ENCODE peak calls at places on chromosome 19, in four cellular contexts. One of them, this sample, is unnamed.

GRCh38 chr19:51029718-51030117 is 3.3 kb upstream of the KLK11 start:
- DNase-seq in pancreas: no peak
- DNase-seq in effector memory CD4-positive, alpha-beta T cell: no peak
- DNase-seq in uterus: no peak
- DNase-seq in this sample: no peak

GRCh38 chr19:13016628-13017305 is 21.5 kb downstream of the NFIX start:
- DNase-seq in pancreas: no peak
- DNase-seq in effector memory CD4-positive, alpha-beta T cell: no peak
- DNase-seq in uterus: peak; percentile 25
- DNase-seq in this sample: no peak

GRCh38 chr19:10964903-10965302 is 4.1 kb downstream of the SMARCA4 start:
- DNase-seq in pancreas: no peak
- DNase-seq in effector memory CD4-positive, alpha-beta T cell: no peak
- DNase-seq in uterus: no peak
- DNase-seq in this sample: no peak

GRCh38 chr19:17866312-17867012 is 5.3 kb upstream of the SLC5A5 start:
- DNase-seq in pancreas: no peak
- DNase-seq in effector memory CD4-positive, alpha-beta T cell: no peak
- DNase-seq in uterus: no peak
- DNase-seq in this sample: no peak

GRCh38 chr19:55441692-55442321 is 1.3 kb downstream of the SHISA7 start:
- DNase-seq in pancreas: no peak
- DNase-seq in effector memory CD4-positive, alpha-beta T cell: no peak
- DNase-seq in uterus: no peak
- DNase-seq in this sample: no peak

GRCh38 chr19:18674616-18675015 is 8.9 kb upstream of the CRTC1 start:
- DNase-seq in pancreas: no peak
- DNase-seq in effector memory CD4-positive, alpha-beta T cell: no peak
- DNase-seq in uterus: no peak
- DNase-seq in this sample: no peak

GRCh38 chr19:45677351-45678230 is 9.6 kb downstream of the GIPR start:
- DNase-seq in pancreas: peak; percentile 97
- DNase-seq in effector memory CD4-positive, alpha-beta T cell: peak; percentile 78
- DNase-seq in uterus: peak; percentile 47
- DNase-seq in this sample: peak; percentile 18

GRCh38 chr19:46944123-46944718 is 75.4 kb upstream of the NPAS1 start:
- DNase-seq in pancreas: no peak
- DNase-seq in effector memory CD4-positive, alpha-beta T cell: no peak
- DNase-seq in uterus: no peak
- DNase-seq in this sample: no peak

GRCh38 chr19:19106061-19106551 is 32.2 kb downstream of the TMEM161A start:
- DNase-seq in pancreas: no peak
- DNase-seq in effector memory CD4-positive, alpha-beta T cell: no peak
- DNase-seq in uterus: peak; percentile 36
- DNase-seq in this sample: no peak

GRCh38 chr19:53086949-53087348 is 16.3 kb downstream of the ZNF160 start:
- DNase-seq in pancreas: no peak
- DNase-seq in effector memory CD4-positive, alpha-beta T cell: no peak
- DNase-seq in uterus: peak; percentile 74
- DNase-seq in this sample: no peak

GRCh38 chr19:15101479-15102082 is 5.6 kb upstream of the SYDE1 start:
- DNase-seq in pancreas: no peak
- DNase-seq in effector memory CD4-positive, alpha-beta T cell: peak; percentile 24
- DNase-seq in uterus: no peak
- DNase-seq in this sample: no peak

GRCh38 chr19:41997851-41998229 is 3.8 kb upstream of the ATP1A3 start:
- DNase-seq in pancreas: no peak
- DNase-seq in effector memory CD4-positive, alpha-beta T cell: no peak
- DNase-seq in uterus: no peak
- DNase-seq in this sample: no peak

DNA sequence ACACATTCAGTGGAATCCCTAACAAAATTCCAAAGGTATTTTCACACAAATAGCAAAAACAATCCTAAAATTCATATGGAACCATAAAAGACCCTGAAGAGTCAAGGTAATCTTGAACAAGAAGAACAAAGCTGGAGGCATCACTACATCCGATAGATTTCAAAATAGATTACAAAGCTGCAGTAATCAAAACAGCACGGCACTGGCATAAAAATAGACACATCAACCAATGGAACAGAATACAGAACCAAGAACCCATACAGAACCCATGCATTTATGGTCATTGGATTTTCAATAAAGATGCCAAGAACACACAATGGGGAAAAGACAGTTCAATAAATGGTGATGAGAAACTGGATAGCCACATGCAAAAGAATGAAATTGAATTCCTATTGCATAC is 32.5 kb downstream of the ZNF566 start:
- DNase-seq in pancreas: no peak
- DNase-seq in effector memory CD4-positive, alpha-beta T cell: no peak
- DNase-seq in uterus: no peak
- DNase-seq in this sample: no peak
- H3K27ac ChIP-seq in pancreas: no peak overlapping the region
- H3K27ac ChIP-seq in effector memory CD4-positive, alpha-beta T cell: no peak overlapping the region
- H3K27ac ChIP-seq in uterus: no peak overlapping the region
- H3K27ac ChIP-seq in this sample: no peak overlapping the region

DNA sequence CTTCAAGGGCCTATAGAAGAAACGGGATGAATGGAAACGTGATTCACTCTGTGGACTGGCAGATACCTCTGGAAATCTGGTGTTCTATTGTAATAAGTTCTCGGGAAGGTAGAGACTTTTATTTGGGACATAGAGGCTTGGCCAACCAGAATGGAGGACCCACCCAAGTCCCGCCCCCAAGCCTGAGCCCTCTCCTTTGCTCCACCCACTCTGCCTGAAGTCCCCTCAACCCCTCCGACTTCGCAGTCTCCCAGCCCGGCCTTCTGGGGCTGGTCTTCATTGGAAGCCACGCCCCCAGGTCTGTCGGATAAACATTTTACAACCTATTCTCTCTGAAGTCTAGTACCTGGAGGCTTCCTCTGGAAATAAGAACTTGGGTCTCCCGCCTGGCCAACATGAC is 16.9 kb downstream of the FBXL12 start:
- DNase-seq in pancreas: no peak
- DNase-seq in effector memory CD4-positive, alpha-beta T cell: no peak
- DNase-seq in uterus: no peak
- DNase-seq in this sample: no peak
- H3K27ac ChIP-seq in pancreas: no peak overlapping the region
- H3K27ac ChIP-seq in effector memory CD4-positive, alpha-beta T cell: no peak overlapping the region
- H3K27ac ChIP-seq in uterus: no peak overlapping the region
- H3K27ac ChIP-seq in this sample: no peak overlapping the region

DNA sequence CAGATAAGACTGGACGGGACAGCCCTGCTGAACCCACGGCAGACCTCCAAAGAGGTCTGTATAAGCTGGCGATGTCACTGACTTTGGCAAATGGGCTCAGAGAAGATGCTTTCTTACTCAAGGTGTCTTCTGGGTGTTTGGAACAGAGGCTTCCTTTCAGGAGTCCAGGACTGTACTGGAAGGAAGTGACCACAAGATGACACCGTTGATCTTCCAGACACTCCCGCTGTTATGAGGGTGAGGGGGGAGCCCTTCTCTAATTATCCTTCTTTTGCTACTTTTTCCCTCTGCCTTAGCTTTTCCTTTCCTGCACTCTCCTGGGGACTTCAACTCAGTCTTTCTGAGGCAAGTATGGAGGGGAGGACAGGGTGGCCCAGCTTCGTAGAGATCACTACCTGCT is 65.2 kb upstream of the ZNF599 start:
- DNase-seq in pancreas: no peak
- DNase-seq in effector memory CD4-positive, alpha-beta T cell: no peak
- DNase-seq in uterus: no peak
- DNase-seq in this sample: no peak
- H3K27ac ChIP-seq in pancreas: no peak overlapping the region
- H3K27ac ChIP-seq in effector memory CD4-positive, alpha-beta T cell: no peak overlapping the region
- H3K27ac ChIP-seq in uterus: no peak overlapping the region
- H3K27ac ChIP-seq in this sample: no peak overlapping the region

DNA sequence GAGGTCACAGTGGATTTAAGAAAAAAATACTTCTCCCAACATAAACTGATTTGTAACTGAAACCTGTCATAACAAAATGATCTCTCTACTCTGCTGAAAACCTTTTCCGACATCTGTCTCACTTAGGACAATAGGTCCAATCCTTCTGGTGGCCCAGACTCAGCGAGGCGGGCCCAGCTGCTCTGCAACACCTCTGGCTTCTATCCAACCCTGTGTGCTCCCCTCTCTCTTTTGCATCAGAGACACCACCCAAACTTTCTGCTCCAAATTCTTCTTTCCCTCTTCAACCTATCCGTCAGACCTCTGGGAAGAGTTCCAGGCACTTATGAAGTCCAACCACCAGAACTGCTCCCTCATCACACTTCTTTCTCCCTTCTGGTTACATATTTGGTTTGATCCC is 9.7 kb downstream of the SAFB2 start:
- DNase-seq in pancreas: no peak
- DNase-seq in effector memory CD4-positive, alpha-beta T cell: no peak
- DNase-seq in uterus: no peak
- DNase-seq in this sample: no peak
- H3K27ac ChIP-seq in pancreas: no peak overlapping the region
- H3K27ac ChIP-seq in effector memory CD4-positive, alpha-beta T cell: no peak overlapping the region
- H3K27ac ChIP-seq in uterus: no peak overlapping the region
- H3K27ac ChIP-seq in this sample: no peak overlapping the region

GRCh38 chr19:20273951-20274578 is 107.1 kb downstream of the ZNF486 start:
- DNase-seq in pancreas: no peak
- DNase-seq in effector memory CD4-positive, alpha-beta T cell: no peak
- DNase-seq in uterus: no peak
- DNase-seq in this sample: no peak

GRCh38 chr19:20279516-20279915 is 112.5 kb downstream of the ZNF486 start:
- DNase-seq in pancreas: no peak
- DNase-seq in effector memory CD4-positive, alpha-beta T cell: no peak
- DNase-seq in uterus: no peak
- DNase-seq in this sample: peak; percentile 33

GRCh38 chr19:20276011-20276738 is 109.2 kb downstream of the ZNF486 start:
- DNase-seq in pancreas: no peak
- DNase-seq in effector memory CD4-positive, alpha-beta T cell: no peak
- DNase-seq in uterus: no peak
- DNase-seq in this sample: no peak

GRCh38 chr19:20273376-20273775 is 106.4 kb downstream of the ZNF486 start:
- DNase-seq in pancreas: no peak
- DNase-seq in effector memory CD4-positive, alpha-beta T cell: no peak
- DNase-seq in uterus: no peak
- DNase-seq in this sample: no peak

DNA sequence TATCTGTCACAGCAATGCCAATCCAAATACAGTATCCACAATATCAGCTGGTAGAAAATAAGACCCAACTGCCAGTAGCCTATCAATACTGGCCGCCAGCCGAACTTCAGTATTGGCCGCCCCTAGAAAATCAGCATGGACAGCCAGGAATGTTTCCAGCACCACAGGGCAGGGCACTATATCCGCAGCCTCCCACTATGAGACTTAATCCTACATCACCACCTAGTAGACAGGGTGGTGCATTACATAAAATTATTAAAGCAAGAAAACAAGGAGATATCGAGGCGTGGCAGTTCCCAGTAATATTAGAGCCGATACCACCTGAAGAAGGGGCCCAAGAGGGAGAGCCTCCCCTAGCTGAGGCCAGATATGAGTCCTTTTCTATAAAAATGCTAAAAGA is 111.3 kb downstream of the ZNF486 start:
- DNase-seq in pancreas: no peak
- DNase-seq in effector memory CD4-positive, alpha-beta T cell: peak; percentile 6
- DNase-seq in uterus: peak; percentile 22
- DNase-seq in this sample: no peak
- H3K27ac ChIP-seq in pancreas: no peak overlapping the region
- H3K27ac ChIP-seq in effector memory CD4-positive, alpha-beta T cell: no peak overlapping the region
- H3K27ac ChIP-seq in uterus: peak overlapping the region; percentile 25
- H3K27ac ChIP-seq in this sample: peak overlapping the region; percentile 97

GRCh38 chr19:44637390-44637764 is 6.3 kb upstream of the PVR start:
- DNase-seq in pancreas: no peak
- DNase-seq in effector memory CD4-positive, alpha-beta T cell: no peak
- DNase-seq in uterus: no peak
- DNase-seq in this sample: no peak
- H3K27ac ChIP-seq in pancreas: no peak overlapping the region
- H3K27ac ChIP-seq in effector memory CD4-positive, alpha-beta T cell: no peak overlapping the region
- H3K27ac ChIP-seq in uterus: no peak overlapping the region
- H3K27ac ChIP-seq in this sample: no peak overlapping the region

DNA sequence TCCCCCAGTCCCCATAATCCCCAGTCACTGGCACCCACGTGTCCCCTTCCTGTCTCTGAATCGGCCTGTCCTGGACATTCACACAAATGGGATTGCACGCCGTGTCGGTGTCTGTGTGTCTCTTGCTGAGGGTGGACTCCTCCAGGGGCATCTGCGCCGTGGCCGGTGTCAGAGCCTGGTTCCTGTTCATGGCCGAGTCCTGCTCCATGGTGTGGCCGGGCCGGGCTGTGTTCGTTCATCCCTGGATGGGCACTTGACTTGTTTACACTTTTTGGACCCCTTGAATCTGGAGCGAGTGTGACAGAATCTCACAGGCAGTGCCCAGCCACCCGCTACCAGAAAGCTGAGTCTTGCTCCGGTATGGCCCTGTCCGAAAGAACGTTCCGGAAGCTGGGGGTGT is 6.2 kb upstream of the MEX3D start:
- DNase-seq in pancreas: no peak
- DNase-seq in effector memory CD4-positive, alpha-beta T cell: no peak
- DNase-seq in uterus: no peak
- DNase-seq in this sample: no peak
- H3K27ac ChIP-seq in pancreas: no peak overlapping the region
- H3K27ac ChIP-seq in effector memory CD4-positive, alpha-beta T cell: no peak overlapping the region
- H3K27ac ChIP-seq in uterus: no peak overlapping the region
- H3K27ac ChIP-seq in this sample: no peak overlapping the region

DNA sequence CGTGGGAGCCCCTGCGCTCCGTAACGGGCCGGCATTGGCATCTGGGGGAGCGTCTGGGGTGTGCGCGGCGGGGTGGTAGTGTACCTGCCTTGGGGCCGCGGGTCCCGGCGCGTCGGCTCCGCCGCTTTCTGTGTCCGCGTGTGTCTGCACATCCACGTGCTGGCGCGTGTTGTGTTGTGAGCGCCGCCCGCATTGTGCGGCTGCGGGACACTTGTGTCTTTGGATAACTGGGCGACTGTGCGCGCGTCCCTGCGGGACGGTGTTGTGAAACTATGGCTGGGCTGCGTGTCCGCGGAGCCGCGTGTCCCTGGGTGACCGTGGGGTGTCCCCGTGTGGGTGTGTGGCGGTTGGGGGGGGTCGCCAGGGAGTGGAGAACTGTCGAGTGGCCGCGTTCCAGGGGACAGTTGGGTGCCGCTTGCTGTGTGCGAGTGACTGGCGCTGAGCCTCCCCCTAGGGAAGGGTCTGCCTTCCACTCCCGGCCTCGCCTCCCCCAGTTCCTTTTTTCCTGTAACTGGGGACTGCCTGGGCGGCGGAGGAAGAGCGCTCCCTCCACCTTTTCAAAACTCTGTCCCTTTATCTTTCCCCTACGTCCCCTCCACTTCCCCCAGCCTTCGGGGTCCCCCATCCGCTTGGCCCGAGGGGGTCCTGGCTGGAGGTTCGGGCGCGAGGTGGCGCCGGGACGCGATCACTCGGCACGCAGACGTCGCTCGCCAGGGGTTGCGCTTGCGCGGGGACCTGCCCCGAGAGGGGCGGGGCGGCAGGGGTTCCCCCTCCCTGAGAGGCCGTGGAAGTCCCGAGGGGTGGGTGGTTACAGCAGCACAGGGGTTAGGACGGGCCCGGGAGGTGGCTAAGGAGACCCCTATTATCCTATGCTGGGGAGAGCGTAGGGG is 5.6 kb upstream of the NFIC start:
- DNase-seq in pancreas: peak; percentile 75
- DNase-seq in effector memory CD4-positive, alpha-beta T cell: peak; percentile 64
- DNase-seq in uterus: peak; percentile 72
- DNase-seq in this sample: peak; percentile 65
- H3K27ac ChIP-seq in pancreas: peak overlapping the region; percentile 93
- H3K27ac ChIP-seq in effector memory CD4-positive, alpha-beta T cell: peak overlapping the region; percentile 59
- H3K27ac ChIP-seq in uterus: peak overlapping the region; percentile 98
- H3K27ac ChIP-seq in this sample: peak overlapping the region; percentile 80